ENCODE peak calls at places on chromosome 6, in five cellular contexts. H, O, I, K and U are unnamed samples.

GRCh38 chr6:147768969-147769368 is 260.5 kb downstream of the SAMD5 start:
- DNase-seq in H (no peak), O (no peak), I (no peak), K (no peak), U (no peak)

GRCh38 chr6:16621002-16621401 is 140.3 kb downstream of the ATXN1 start:
- DNase-seq in H (no peak), O (no peak), I (no peak), K (no peak), U (no peak)

GRCh38 chr6:70371454-70372105 is 41.7 kb upstream of the FAM135A start:
- DNase-seq in H (peak), O (peak), I (peak), K (no peak), U (no peak)

GRCh38 chr6:15905488-15906392 is 223.1 kb upstream of the MYLIP start:
- DNase-seq in H (no peak), O (no peak), I (no peak), K (no peak), U (no peak)

GRCh38 chr6:84227434-84228197 is at the start of gene CEP162:
- DNase-seq in H (peak), O (peak), I (peak), K (peak), U (peak)

GRCh38 chr6:157761331-157761921 is 61.6 kb upstream of the SNX9 start:
- DNase-seq in H (peak), O (no peak), I (no peak), K (peak), U (no peak)

GRCh38 chr6:89045585-89045984 is 35.0 kb upstream of the PNRC1 start:
- DNase-seq in H (peak), O (no peak), I (no peak), K (no peak), U (no peak)

GRCh38 chr6:127518710-127519468 is at the start of gene MTCL3:
- DNase-seq in H (peak), O (no peak), I (peak), K (no peak), U (no peak)

GRCh38 chr6:41691426-41692079 is 43.9 kb downstream of the TFEB start:
- DNase-seq in H (no peak), O (no peak), I (no peak), K (no peak), U (no peak)

GRCh38 chr6:113732384-113732966 is 124.7 kb upstream of the MARCKS start:
- DNase-seq in H (no peak), O (peak), I (peak), K (no peak), U (no peak)

GRCh38 chr6:2733324-2733723 is 17.4 kb downstream of the MYLK4 start:
- DNase-seq in H (peak), O (no peak), I (no peak), K (peak), U (peak)

GRCh38 chr6:33812669-33813068 is 8.9 kb upstream of the MLN start:
- DNase-seq in H (peak), O (peak), I (peak), K (no peak), U (peak)

GRCh38 chr6:53605543-53606235 is 59.9 kb downstream of the KLHL31 start:
- DNase-seq in H (no peak), O (no peak), I (no peak), K (no peak), U (no peak)

GRCh38 chr6:54698974-54699373 is 147.6 kb upstream of the FAM83B start:
- DNase-seq in H (no peak), O (no peak), I (peak), K (peak), U (no peak)

GRCh38 chr6:56843476-56844349 is 111.2 kb upstream of the BEND6 start:
- DNase-seq in H (peak), O (peak), I (peak), K (peak), U (no peak)

GRCh38 chr6:69780585-69781178 is 16.1 kb downstream of the LMBRD1 start:
- DNase-seq in H (peak), O (peak), I (peak), K (no peak), U (no peak)

GRCh38 chr6:12506211-12506610 is 210.4 kb upstream of the PHACTR1 start:
- DNase-seq in H (no peak), O (no peak), I (no peak), K (no peak), U (no peak)

GRCh38 chr6:21922086-21922485 is 328.5 kb downstream of the SOX4 start:
- DNase-seq in H (peak), O (no peak), I (peak), K (no peak), U (no peak)

GRCh38 chr6:87344513-87344912 is at the start of gene C6orf163:
- DNase-seq in H (no peak), O (no peak), I (no peak), K (no peak), U (no peak)

GRCh38 chr6:57242505-57242904 is 20.4 kb upstream of the RAB23 start:
- DNase-seq in H (peak), O (peak), I (peak), K (no peak), U (no peak)

GRCh38 chr6:33630014-33630413 is 8.9 kb downstream of the ITPR3 start:
- DNase-seq in H (no peak), O (no peak), I (no peak), K (no peak), U (no peak)

GRCh38 chr6:14763139-14763538 is 482.7 kb upstream of the JARID2 start:
- DNase-seq in H (peak), O (peak), I (peak), K (no peak), U (no peak)

GRCh38 chr6:132300323-132300949 is 100.8 kb downstream of the MOXD1 start:
- DNase-seq in H (peak), O (peak), I (peak), K (no peak), U (no peak)

GRCh38 chr6:88843040-88843439 is 120.4 kb downstream of the RNGTT start:
- DNase-seq in H (peak), O (no peak), I (no peak), K (no peak), U (no peak)

GRCh38 chr6:127299522-127300240 is 33.0 kb downstream of the RNF146 start:
- DNase-seq in H (peak), O (no peak), I (no peak), K (no peak), U (no peak)

GRCh38 chr6:13248053-13248452 is 80.3 kb downstream of the TBC1D7 start:
- DNase-seq in H (no peak), O (peak), I (peak), K (no peak), U (no peak)

GRCh38 chr6:11354019-11354418 is 121.6 kb upstream of the NEDD9 start:
- DNase-seq in H (peak), O (no peak), I (no peak), K (no peak), U (peak)

GRCh38 chr6:159777240-159777904 is 12.0 kb downstream of the TCP1 start:
- DNase-seq in H (no peak), O (no peak), I (no peak), K (no peak), U (no peak)

GRCh38 chr6:16851044-16851540 is 89.8 kb upstream of the ATXN1 start:
- DNase-seq in H (no peak), O (no peak), I (no peak), K (no peak), U (no peak)

GRCh38 chr6:31970604-31971271 is 1.2 kb downstream of the DXO start:
- DNase-seq in H (peak), O (no peak), I (no peak), K (no peak), U (no peak)

GRCh38 chr6:103872219-103872618 is 987.5 kb downstream of the HACE1 start:
- DNase-seq in H (no peak), O (no peak), I (no peak), K (no peak), U (no peak)

GRCh38 chr6:51467231-51467952 is 620.0 kb downstream of the PKHD1 start:
- DNase-seq in H (no peak), O (no peak), I (no peak), K (no peak), U (no peak)

GRCh38 chr6:159989471-159989870 is 20.6 kb downstream of the IGF2R start:
- DNase-seq in H (peak), O (no peak), I (no peak), K (no peak), U (no peak)

GRCh38 chr6:45741437-45742166 is 274.1 kb downstream of the CLIC5 start:
- DNase-seq in H (peak), O (no peak), I (no peak), K (peak), U (no peak)

GRCh38 chr6:98627129-98627775 is 207.1 kb upstream of the POU3F2 start:
- DNase-seq in H (no peak), O (no peak), I (no peak), K (no peak), U (no peak)

DNA sequence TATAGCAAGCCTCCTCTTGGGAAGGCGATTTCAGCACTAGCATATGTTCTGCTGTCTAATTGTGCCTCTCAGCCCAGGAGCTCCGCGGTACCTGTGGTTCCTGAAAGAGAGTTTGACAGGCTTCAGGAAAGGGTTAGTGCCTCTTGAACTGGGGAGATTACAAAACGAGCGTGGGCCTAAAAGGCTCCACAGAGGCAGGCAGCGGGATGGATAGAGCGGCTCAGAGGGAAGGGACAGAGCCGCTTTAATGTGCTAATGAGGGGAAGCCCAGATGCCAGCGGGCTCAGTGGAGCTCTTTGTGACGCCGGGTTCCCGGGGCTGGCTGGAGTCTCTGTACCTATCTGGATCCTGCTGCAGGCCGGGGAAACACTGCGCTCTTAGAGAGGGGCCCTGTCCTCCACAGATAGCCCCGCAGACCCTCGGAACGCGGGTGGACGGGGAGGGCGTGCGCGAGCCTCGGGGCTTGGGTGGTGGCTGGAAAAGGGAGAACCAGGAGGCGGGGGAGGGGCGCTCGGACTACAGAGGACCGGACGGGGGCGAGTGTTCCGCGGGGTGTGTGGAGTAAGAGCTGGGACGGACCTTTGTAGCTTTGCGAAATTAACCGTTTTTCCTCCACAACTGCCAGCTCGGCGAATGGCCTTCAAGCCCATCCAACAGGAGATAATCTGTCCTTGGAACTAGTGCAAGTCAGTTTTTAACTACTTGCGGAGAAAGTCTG is 12.9 kb downstream of the SLC35F1 start:
- DNase-seq in H (peak), O (no peak), I (peak), K (no peak), U (no peak)
- H3K4me2 ChIP-seq in H (peak), O (peak), I (peak), K (no peak), U (no peak)

GRCh38 chr6:123802697-123803455 is 789 bp upstream of the NKAIN2 start:
- DNase-seq in H (peak), O (peak), I (peak), K (no peak), U (peak)
- TF ChIP-seq EZH2 in H (peak), O (peak), I (peak), K (peak), U (no peak)

GRCh38 chr6:251920-252319 is 40.4 kb upstream of the DUSP22 start:
- DNase-seq in H (no peak), O (no peak), I (no peak), K (peak), U (no peak)
- H3K4me2 ChIP-seq in H (no peak), O (no peak), I (no peak), K (peak), U (no peak)

DNA sequence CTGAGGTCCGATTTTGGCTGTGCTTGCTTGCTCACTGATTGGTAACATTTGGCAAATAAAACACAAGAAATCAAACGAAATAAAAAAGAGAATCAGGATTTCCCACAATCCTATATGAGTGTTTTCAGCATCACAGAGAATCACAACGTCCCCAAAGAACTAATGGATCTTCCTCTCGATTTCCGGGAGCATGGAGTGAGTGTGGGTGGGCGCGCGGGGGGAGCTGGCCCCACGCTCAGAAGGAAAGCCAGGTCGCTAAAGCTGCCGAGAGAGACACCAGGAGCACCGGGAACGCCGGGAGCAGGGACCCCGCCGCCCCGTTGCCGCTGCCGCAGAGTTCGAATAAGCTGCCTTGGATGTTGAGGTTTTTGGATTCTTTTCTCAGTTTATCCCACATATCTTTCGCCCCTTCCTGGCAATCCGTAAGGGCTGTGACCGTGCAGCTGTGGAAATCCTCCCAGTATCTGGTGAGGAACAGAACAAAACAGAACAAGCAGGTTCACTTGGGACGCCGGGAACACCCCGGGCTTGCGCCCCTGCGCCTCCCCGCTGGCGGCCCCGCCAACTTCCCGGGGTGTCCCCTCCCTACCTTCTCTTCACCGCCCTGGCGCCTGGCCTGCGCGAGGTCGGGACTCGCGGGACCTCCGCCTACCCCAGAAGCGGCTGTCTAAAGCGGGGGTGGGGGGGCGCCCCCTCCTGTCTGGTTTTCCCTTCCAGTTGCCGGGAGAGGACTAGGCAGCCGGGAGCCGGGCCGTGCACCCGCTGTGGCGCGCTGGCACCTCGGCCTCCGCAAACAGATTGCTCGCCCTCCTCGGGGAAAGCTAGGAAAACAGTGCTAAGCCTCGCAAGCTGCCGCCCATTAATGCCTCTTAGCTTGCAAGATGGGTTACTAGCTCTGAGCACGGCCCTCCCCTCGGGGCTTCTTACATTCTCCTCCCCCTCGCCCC is 7.7 kb downstream of the NRN1 start:
- DNase-seq in H (peak), O (no peak), I (no peak), K (no peak), U (no peak)
- TF ChIP-seq EZH2 in H (no peak), O (peak), I (peak), K (no peak), U (no peak)

DNA sequence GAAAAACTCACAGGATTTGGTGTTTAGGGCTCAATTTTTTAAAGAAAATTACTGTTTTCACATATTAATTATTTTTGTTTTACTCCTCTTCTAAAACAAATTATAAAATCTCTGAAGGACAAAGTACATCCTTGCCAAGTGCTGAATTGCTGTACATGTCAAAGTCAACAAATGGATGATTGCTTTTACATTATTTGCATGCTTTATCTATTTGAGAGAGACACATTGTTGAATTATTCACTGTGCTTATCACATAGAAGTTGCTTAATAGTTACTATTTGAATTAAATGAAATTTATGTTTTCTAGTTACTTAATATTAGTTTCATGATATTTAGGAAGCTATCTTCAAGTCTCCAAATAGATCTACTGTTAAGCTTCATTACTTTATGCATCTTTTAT is 318.6 kb upstream of the PTCHD4 start:
- DNase-seq in H (no peak), O (peak), I (no peak), K (no peak), U (no peak)
- H3K4me2 ChIP-seq in H (peak), O (no peak), I (no peak), K (no peak), U (no peak)